ENCODE peak calls at places on chromosomes 11 and 22, in six cellular contexts. Z, A, X, U, F and V are unnamed samples.

GRCh38 chr11:32137263-32137662 is 46.4 kb downstream of the RCN1 start:
- DNase-seq in Z (no peak), A (no peak), X (peak; percentile 96), U (no peak), F (no peak), V (no peak)

GRCh38 chr11:9823439-9823838 is 159.6 kb downstream of the SWAP70 start:
- DNase-seq in Z (no peak), A (no peak), X (peak; percentile 19), U (no peak), F (no peak), V (no peak)

GRCh38 chr22:43000441-43001175 is 14.3 kb downstream of the PACSIN2 start:
- DNase-seq in Z (no peak), A (no peak), X (peak; percentile 71), U (no peak), F (no peak), V (no peak)

GRCh38 chr11:209275-210121 is 2.0 kb downstream of the RIC8A start:
- DNase-seq in Z (no peak), A (no peak), X (peak; percentile 78), U (no peak), F (no peak), V (no peak)

GRCh38 chr11:20483931-20484330 is 96.4 kb downstream of the PRMT3 start:
- DNase-seq in Z (no peak), A (no peak), X (no peak), U (no peak), F (no peak), V (no peak)

GRCh38 chr11:34940026-34940677 is 23.7 kb downstream of the PDHX start:
- DNase-seq in Z (no peak), A (no peak), X (peak; percentile 48), U (no peak), F (no peak), V (no peak)

GRCh38 chr11:1049911-1050580 is 13.5 kb upstream of the MUC6 start:
- DNase-seq in Z (no peak), A (no peak), X (no peak), U (no peak), F (no peak), V (no peak)

GRCh38 chr11:87007938-87008337 is 29.8 kb upstream of the TMEM135 start:
- DNase-seq in Z (peak; percentile 19), A (no peak), X (peak; percentile 40), U (no peak), F (no peak), V (no peak)

GRCh38 chr22:26320469-26320868 is 108.6 kb upstream of the ASPHD2 start:
- DNase-seq in Z (no peak), A (no peak), X (peak; percentile 39), U (no peak), F (no peak), V (no peak)

GRCh38 chr11:41044747-41045146 is 414.7 kb downstream of the LRRC4C start:
- DNase-seq in Z (no peak), A (no peak), X (no peak), U (no peak), F (no peak), V (no peak)

GRCh38 chr11:115676206-115676605 is 172.0 kb upstream of the CADM1 start:
- DNase-seq in Z (no peak), A (no peak), X (no peak), U (no peak), F (no peak), V (no peak)

GRCh38 chr11:113506893-113507292 is 31.7 kb upstream of the DRD2 start:
- DNase-seq in Z (no peak), A (no peak), X (peak; percentile 32), U (no peak), F (no peak), V (no peak)

GRCh38 chr11:113506461-113506860 is 31.3 kb upstream of the DRD2 start:
- DNase-seq in Z (no peak), A (no peak), X (no peak), U (no peak), F (no peak), V (no peak)

GRCh38 chr11:113505046-113505445 is 29.8 kb upstream of the DRD2 start:
- DNase-seq in Z (no peak), A (no peak), X (peak; percentile 9), U (no peak), F (no peak), V (no peak)

GRCh38 chr11:113504586-113504985 is 29.4 kb upstream of the DRD2 start:
- DNase-seq in Z (no peak), A (no peak), X (no peak), U (no peak), F (no peak), V (no peak)

GRCh38 chr11:113505541-113506375 is 30.6 kb upstream of the DRD2 start:
- DNase-seq in Z (no peak), A (no peak), X (peak; percentile 96), U (no peak), F (no peak), V (no peak)
- H3K27ac ChIP-seq in Z (no peak overlapping the region), A (no peak overlapping the region), X (peak overlapping the region; percentile 68), U (no peak overlapping the region), F (no peak overlapping the region), V (no peak overlapping the region)

DNA sequence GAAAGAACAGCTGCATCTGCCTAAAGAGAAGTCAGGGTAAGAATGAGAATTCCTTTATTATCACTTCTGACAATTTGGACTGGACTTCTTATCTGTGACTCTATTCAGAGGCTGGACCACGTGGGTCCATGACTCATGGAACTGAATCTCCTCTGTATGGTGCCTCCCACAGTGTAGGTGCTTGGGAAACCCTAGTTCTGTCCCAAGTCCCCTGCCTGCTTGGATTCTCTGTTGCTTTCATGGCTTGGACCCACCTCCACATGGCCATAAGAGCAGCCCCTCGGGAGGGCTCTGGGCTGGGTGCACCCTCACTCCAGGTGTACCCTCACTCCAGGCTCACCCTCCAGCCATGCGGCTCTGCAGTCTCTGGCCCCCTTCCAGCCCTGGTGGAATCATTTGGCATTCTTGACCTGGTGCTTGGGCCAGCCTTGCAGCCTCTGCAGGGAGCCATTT is 153.4 kb downstream of the CACNA1I start:
- DNase-seq in Z (no peak), A (no peak), X (peak; percentile 30), U (no peak), F (no peak), V (no peak)
- H3K27me3 ChIP-seq in Z (no peaks in the 10 kb centered on the region), A (no peaks in the 10 kb centered on the region), X (peaks cover 32% of the 10 kb centered on the region), U (no peaks in the 10 kb centered on the region), F (no peaks in the 10 kb centered on the region), V (no peaks in the 10 kb centered on the region)

GRCh38 chr11:36792870-36793541 is 195.0 kb upstream of the RAG2 start:
- DNase-seq in Z (no peak), A (no peak), X (no peak), U (no peak), F (no peak), V (no peak)
- H3K4me3 ChIP-seq in Z (no peak overlapping the region), A (no peak overlapping the region), X (no peak overlapping the region), U (no peak overlapping the region), F (no peak overlapping the region), V (no peak overlapping the region)

GRCh38 chr11:103898065-103898464 is 138.4 kb upstream of the DDI1 start:
- DNase-seq in Z (no peak), A (no peak), X (no peak), U (no peak), F (no peak), V (no peak)
- H3K27ac ChIP-seq in Z (no peak overlapping the region), A (no peak overlapping the region), X (no peak overlapping the region), U (no peak overlapping the region), F (no peak overlapping the region), V (no peak overlapping the region)

GRCh38 chr11:2519879-2520735 is 75.3 kb downstream of the KCNQ1 start:
- DNase-seq in Z (no peak), A (no peak), X (no peak), U (no peak), F (no peak), V (no peak)
- H3K27me3 ChIP-seq in Z (no peaks in the 10 kb centered on the region), A (no peaks in the 10 kb centered on the region), X (peaks cover 13% of the 10 kb centered on the region), U (no peaks in the 10 kb centered on the region), F (no peaks in the 10 kb centered on the region), V (no peaks in the 10 kb centered on the region)

GRCh38 chr11:76654310-76654851 is 16.2 kb downstream of the LRRC32 start:
- DNase-seq in Z (peak; percentile 48), A (no peak), X (peak; percentile 14), U (no peak), F (no peak), V (no peak)
- H3K4me3 ChIP-seq in Z (no peak overlapping the region), A (no peak overlapping the region), X (no peak overlapping the region), U (no peak overlapping the region), F (no peak overlapping the region), V (no peak overlapping the region)

GRCh38 chr11:66314561-66315497 is 2.0 kb downstream of the CD248 start:
- DNase-seq in Z (no peak), A (no peak), X (peak; percentile 26), U (no peak), F (no peak), V (no peak)

GRCh38 chr11:66314186-66314501 is 2.7 kb downstream of the CD248 start:
- DNase-seq in Z (no peak), A (no peak), X (peak; percentile 31), U (no peak), F (no peak), V (no peak)

GRCh38 chr11:66316849-66317251 is at the start of gene CD248:
- DNase-seq in Z (no peak), A (no peak), X (peak; percentile 81), U (no peak), F (no peak), V (no peak)

GRCh38 chr11:66315921-66316811 is 678 bp downstream of the CD248 start:
- DNase-seq in Z (no peak), A (no peak), X (peak; percentile 63), U (no peak), F (no peak), V (no peak)

GRCh38 chr11:66315498-66315885 is 1.4 kb downstream of the CD248 start:
- DNase-seq in Z (no peak), A (no peak), X (peak; percentile 64), U (no peak), F (no peak), V (no peak)
- H3K27ac ChIP-seq in Z (no peak overlapping the region), A (no peak overlapping the region), X (peak overlapping the region; percentile 94), U (peak overlapping the region; percentile 99), F (no peak overlapping the region), V (no peak overlapping the region)